ENCODE peak calls at places on chromosomes 6 and 20, in five cellular contexts. X, O, N, F and R are unnamed samples.

GRCh38 chr20:57882451-57883161 is 172.8 kb upstream of the PMEPA1 start:
- DNase-seq in X (no peak), O (peak; percentile 85), N (no peak), F (no peak), R (peak; percentile 82)

GRCh38 chr6:170082531-170083187 is 208.2 kb downstream of the DLL1 start:
- DNase-seq in X (no peak), O (peak; percentile 12), N (no peak), F (no peak), R (no peak)

GRCh38 chr6:9138856-9139426 is 703.6 kb upstream of the SLC35B3 start:
- DNase-seq in X (no peak), O (peak; percentile 28), N (no peak), F (no peak), R (peak; percentile 59)

GRCh38 chr6:52499681-52500239 is 77.1 kb downstream of the TRAM2 start:
- DNase-seq in X (no peak), O (no peak), N (no peak), F (no peak), R (no peak)

GRCh38 chr6:70108230-70108629 is 194.7 kb downstream of the COL9A1 start:
- DNase-seq in X (peak; percentile 10), O (peak; percentile 54), N (peak; percentile 57), F (peak; percentile 49), R (peak; percentile 55)

GRCh38 chr6:73653571-73654424 is at the start of gene SLC17A5:
- DNase-seq in X (peak; percentile 86), O (peak; percentile 91), N (peak; percentile 97), F (peak; percentile 97), R (peak; percentile 98)

GRCh38 chr6:23228439-23229024 is 659.2 kb downstream of the HDGFL1 start:
- DNase-seq in X (no peak), O (peak; percentile 75), N (no peak), F (peak; percentile 33), R (peak; percentile 3)

GRCh38 chr6:3749991-3750323 is 1.6 kb downstream of the PXDC1 start:
- DNase-seq in X (no peak), O (peak; percentile 53), N (no peak), F (peak; percentile 81), R (peak; percentile 91)

GRCh38 chr6:12886961-12887775 is 170.6 kb downstream of the PHACTR1 start:
- DNase-seq in X (no peak), O (peak; percentile 11), N (peak; percentile 56), F (peak; percentile 13), R (peak; percentile 51)
- TF ChIP-seq EZH2phosphoT487 in X (no peak), O (no peak), N (no peak), F (no peak), R (no peak)

DNA sequence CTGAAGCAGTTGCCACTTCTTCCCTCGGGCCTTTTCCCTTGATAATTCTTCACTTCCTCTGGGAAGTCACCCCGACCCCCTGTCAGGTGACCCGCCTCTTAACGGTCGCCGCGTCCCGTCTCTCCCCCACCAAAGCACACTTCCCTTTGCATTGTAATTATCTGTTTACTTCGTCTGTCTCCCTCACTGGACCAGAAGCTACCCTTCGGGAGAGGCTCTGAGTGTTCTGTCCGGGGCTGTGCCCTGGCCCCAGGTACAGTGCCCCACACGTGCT is 771 bp upstream of the SNAI1 start:
- DNase-seq in X (no peak), O (no peak), N (no peak), F (no peak), R (no peak)
- TF ChIP-seq EZH2 in X (no peak), O (no peak), N (no peak), F (no peak), R (no peak)

DNA sequence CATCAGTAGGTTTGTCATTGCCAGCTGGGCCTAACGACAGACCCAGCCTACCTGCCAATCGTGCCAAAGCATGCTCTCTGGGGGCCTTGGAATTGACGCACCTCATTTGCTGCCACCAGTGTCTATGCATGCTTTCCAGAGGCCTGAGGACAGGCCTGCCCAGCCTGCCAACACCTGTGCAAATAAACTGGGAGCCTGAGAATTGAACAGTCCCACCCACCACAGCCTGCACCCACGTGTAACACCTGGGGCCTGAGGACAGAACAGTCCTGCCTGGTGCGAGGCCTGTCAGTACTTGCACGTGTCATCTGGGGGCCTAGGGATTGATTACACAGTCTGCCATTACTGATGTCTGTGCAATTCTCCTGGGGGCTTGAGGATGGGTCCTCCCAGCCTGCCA is 6.2 kb upstream of the RNF217 start:
- DNase-seq in X (no peak), O (no peak), N (no peak), F (no peak), R (no peak)
- TF ChIP-seq EZH2phosphoT487 in X (no peak), O (no peak), N (no peak), F (no peak), R (no peak)

DNA sequence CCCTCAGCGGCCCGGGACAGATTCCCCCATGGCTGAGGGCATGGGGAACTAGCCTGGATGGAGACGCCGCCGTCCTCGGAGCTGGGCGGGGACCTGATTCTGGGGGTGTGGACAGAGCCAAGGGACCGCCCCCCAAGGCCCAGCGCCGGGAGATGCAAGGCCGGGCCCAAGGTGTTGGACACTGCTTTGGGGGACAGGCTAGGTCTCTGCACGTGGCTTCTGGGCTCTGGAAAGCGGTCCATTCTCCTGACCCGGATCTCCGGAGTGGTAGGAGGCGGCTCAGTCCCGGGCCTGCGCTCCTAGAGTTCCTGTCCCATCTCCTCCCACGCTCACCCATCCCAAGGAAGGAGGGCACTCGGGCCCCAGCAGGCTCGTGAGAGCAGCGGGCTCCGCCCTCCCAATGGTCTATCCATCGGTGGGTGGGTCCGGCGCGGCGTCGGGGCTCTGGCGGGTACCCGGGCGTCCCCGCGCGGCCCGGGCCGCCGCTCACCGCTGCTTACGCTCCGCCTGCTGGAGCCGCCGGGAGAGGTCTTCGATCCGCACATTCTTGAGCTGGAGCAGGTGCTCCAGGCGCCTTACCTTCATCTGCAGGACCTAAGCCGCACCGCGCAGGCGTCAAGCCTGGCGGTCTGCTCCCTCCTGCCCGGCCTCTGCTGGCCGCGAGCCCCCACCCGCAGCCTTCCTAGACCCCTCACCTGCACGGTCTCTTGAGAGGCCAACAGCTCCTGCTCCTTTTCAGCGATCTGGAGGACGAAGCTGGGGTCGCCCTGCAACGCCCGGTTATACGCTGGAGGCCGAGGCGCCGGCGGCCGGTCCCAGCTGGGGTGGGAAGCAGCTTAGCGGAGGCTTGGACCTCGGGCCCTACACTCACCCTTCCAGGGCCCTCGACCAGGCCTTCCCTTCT is 3.3 kb downstream of the SPEF1 start:
- DNase-seq in X (no peak), O (peak; percentile 24), N (peak; percentile 85), F (peak; percentile 69), R (peak; percentile 80)
- TF ChIP-seq EZH2 in X (no peak), O (no peak), N (no peak), F (peak; percentile 49), R (no peak)

GRCh38 chr20:41668057-41668749 is 50.0 kb upstream of the CHD6 start:
- DNase-seq in X (no peak), O (no peak), N (no peak), F (no peak), R (no peak)

GRCh38 chr20:41669708-41670263 is 51.6 kb upstream of the CHD6 start:
- DNase-seq in X (no peak), O (no peak), N (peak; percentile 11), F (no peak), R (peak; percentile 3)

DNA sequence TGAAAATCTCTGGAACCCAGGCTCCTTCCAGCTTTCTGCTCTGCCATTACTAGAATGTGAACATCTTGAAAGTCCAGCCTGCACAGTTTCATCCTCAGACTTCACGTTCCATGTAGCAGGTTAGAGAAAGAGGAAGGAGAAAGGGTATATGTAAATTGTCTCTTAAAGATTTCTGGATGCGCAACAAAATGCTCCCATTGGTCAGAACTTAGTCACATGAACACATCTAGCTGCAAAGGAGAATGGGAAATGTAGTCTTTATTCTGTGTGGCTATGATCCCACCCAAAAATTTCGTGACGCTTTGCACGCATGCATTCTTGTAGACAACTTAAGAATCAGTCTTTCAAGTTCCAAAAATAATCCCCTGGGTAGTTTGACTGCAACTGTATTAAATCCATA is 46.4 kb upstream of the CHD6 start:
- DNase-seq in X (peak; percentile 37), O (peak; percentile 11), N (peak; percentile 66), F (no peak), R (peak; percentile 23)
- TF ChIP-seq EZH2phosphoT487 in X (no peak), O (no peak), N (no peak), F (no peak), R (no peak)

DNA sequence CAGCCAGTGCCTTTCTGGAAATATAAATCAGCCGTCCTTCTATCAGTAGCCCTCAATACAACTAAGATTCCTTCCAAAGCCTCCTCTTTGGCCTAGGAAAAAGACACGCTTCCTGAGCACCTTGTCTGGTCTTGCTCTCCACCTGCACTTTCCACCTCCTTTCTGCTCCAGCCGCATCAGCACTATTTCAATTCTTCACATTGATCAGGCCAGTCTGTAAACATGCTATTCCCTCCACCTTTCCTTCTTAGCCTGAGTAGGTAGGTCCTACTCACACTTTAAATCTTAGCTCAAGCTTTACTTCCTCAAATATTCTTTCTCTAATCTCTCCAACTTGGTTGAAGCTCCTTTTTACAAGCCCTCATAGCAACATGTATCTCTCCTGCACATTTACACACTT is 11.4 kb downstream of the RANBP9 start:
- DNase-seq in X (no peak), O (no peak), N (no peak), F (no peak), R (no peak)
- TF ChIP-seq EZH2 in X (no peak), O (no peak), N (no peak), F (no peak), R (no peak)

GRCh38 chr6:45082091-45082490 is 246.0 kb upstream of the RUNX2 start:
- DNase-seq in X (no peak), O (no peak), N (no peak), F (no peak), R (peak; percentile 3)
- TF ChIP-seq EZH2phosphoT487 in X (no peak), O (no peak), N (no peak), F (no peak), R (no peak)

GRCh38 chr20:44247131-44247571 is at the start of gene GDAP1L1:
- DNase-seq in X (no peak), O (no peak), N (peak; percentile 89), F (peak; percentile 53), R (peak; percentile 24)
- TF ChIP-seq EZH2 in X (no peak), O (no peak), N (no peak), F (no peak), R (no peak)

GRCh38 chr20:43942213-43942590 is 27.6 kb downstream of the TOX2 start:
- DNase-seq in X (no peak), O (no peak), N (no peak), F (no peak), R (no peak)
- TF ChIP-seq EZH2phosphoT487 in X (no peak), O (no peak), N (no peak), F (no peak), R (no peak)

DNA sequence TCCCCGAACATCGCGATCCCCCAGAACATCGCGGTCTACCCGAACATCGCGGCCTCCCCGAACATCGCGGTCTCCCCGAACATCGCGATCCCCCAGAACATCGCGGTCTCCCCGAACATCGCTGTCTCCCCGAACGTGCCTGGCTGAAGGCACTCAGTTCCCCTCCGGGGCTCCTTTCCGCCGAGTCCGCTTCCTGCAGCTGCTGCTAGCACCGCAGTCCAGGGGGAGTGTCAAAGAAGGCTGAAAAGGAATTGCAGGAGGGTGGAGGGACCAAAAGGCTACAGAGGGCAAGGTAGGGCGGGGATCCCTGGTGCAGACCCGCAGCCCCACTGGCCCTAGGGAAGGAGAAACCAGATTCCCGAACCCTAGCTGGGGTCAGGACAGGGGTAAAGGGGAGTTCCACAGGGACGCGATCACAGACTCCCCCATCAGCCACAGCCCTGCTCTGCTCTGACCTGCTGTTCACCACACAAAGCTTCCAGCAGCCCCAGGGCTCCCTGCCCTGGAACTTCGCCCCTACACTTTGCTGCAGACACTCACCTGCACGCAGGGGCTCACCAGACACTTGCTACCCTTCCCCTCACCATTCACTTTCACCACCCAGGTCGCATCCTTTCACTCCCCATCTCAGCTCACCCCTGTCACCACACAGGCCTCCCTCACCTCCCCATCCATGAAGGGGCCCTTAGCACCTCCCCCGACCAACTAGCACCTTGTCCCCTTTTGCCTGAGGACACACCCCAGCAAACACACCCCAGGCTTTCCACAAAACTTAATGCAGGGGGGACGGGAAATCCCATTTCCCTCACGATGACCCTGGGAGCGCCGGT is 1.7 kb downstream of the ULBP1 start:
- DNase-seq in X (no peak), O (no peak), N (peak; percentile 60), F (peak; percentile 28), R (no peak)
- TF ChIP-seq EZH2 in X (no peak), O (no peak), N (peak; percentile 95), F (no peak), R (no peak)